ENCODE peak calls at places on chromosome 2, in five cellular contexts. P is astrocyte of the cerebellum; A is activated T-helper 1 cell treated with anti-CD3 and anti-CD28 coated beads, Interleukin-2, amount 50 U/mL, for 16 hours; R is HFF-Myc; I is A549. U is an unnamed sample.

GRCh38 chr2:1660656-1661650 is 83.4 kb downstream of the PXDN start:
- DNase-seq in P (no peak), A (no peak), R (no peak), I (no peak), U (no peak)

GRCh38 chr2:44246436-44246835 is 28.8 kb upstream of the SLC3A1 start:
- DNase-seq in P (no peak), A (no peak), R (no peak), I (no peak), U (no peak)

GRCh38 chr2:28895189-28895893 is 874 bp downstream of the WDR43 start:
- DNase-seq in P (no peak), A (peak; percentile 15), R (no peak), I (peak; percentile 46), U (peak; percentile 18)

GRCh38 chr2:109126501-109126860 is 2.5 kb upstream of the SH3RF3 start:
- DNase-seq in P (no peak), A (no peak), R (peak; percentile 61), I (no peak), U (no peak)

GRCh38 chr2:157938556-157938955 is 62.4 kb upstream of the ACVR1 start:
- DNase-seq in P (no peak), A (no peak), R (no peak), I (no peak), U (no peak)

GRCh38 chr2:127324635-127325034 is 30.7 kb upstream of the ERCC3 start:
- DNase-seq in P (peak; percentile 57), A (no peak), R (peak; percentile 44), I (peak; percentile 25), U (peak; percentile 42)

GRCh38 chr2:101980368-101980767 is 11.4 kb upstream of the IL1R2 start:
- DNase-seq in P (no peak), A (no peak), R (no peak), I (no peak), U (no peak)

GRCh38 chr2:221502270-221502973 is 69.7 kb downstream of the EPHA4 start:
- DNase-seq in P (peak; percentile 35), A (no peak), R (no peak), I (no peak), U (no peak)

GRCh38 chr2:229060147-229060546 is 210.9 kb downstream of the PID1 start:
- DNase-seq in P (no peak), A (no peak), R (no peak), I (no peak), U (no peak)

GRCh38 chr2:134611316-134611715 is 107.5 kb downstream of the TMEM163 start:
- DNase-seq in P (no peak), A (no peak), R (no peak), I (no peak), U (no peak)

GRCh38 chr2:41441958-41442357 is 605.9 kb upstream of the PKDCC start:
- DNase-seq in P (no peak), A (no peak), R (no peak), I (no peak), U (no peak)

GRCh38 chr2:220550995-220551702 is 923.7 kb downstream of the SLC4A3 start:
- DNase-seq in P (no peak), A (no peak), R (no peak), I (no peak), U (no peak)

GRCh38 chr2:95044598-95044997 is 19.1 kb downstream of the MAL start:
- DNase-seq in P (no peak), A (no peak), R (no peak), I (no peak), U (no peak)

GRCh38 chr2:25831744-25832449 is 46.4 kb downstream of the ASXL2 start:
- DNase-seq in P (no peak), A (no peak), R (no peak), I (no peak), U (no peak)

GRCh38 chr2:206211657-206212255 is 52.1 kb downstream of the EEF1B2 start:
- DNase-seq in P (no peak), A (no peak), R (no peak), I (no peak), U (no peak)

GRCh38 chr2:20525041-20526035 is 78.5 kb downstream of the RHOB start:
- DNase-seq in P (no peak), A (no peak), R (no peak), I (no peak), U (peak; percentile 35)

GRCh38 chr2:160201849-160202539 is 1.9 kb upstream of the ITGB6 start:
- DNase-seq in P (no peak), A (no peak), R (no peak), I (no peak), U (no peak)

GRCh38 chr2:73503992-73504570 is 118.4 kb downstream of the ALMS1 start:
- DNase-seq in P (no peak), A (no peak), R (no peak), I (no peak), U (no peak)

GRCh38 chr2:57515366-57515765 is 531.2 kb upstream of the VRK2 start:
- DNase-seq in P (no peak), A (no peak), R (no peak), I (no peak), U (no peak)

GRCh38 chr2:233351423-233351822 is 2.9 kb upstream of the DGKD start:
- DNase-seq in P (no peak), A (no peak), R (no peak), I (no peak), U (no peak)

GRCh38 chr2:26299488-26300092 is 46.4 kb upstream of the SELENOI start:
- DNase-seq in P (peak; percentile 59), A (no peak), R (no peak), I (no peak), U (peak; percentile 15)

U was measured in globus pallidus.